ENCODE peak calls at places on chromosomes 3 and 15, in seven cellular contexts. L, N, K, I, M, J and E are unnamed samples.

GRCh38 chr3:122996038-122996580 is 31.5 kb downstream of the SEMA5B start:
- DNase-seq in J (no peak), M (no peak), I (no peak), N (no peak), K (peak), L (peak), E (no peak)

GRCh38 chr3:64082917-64083587 is 59.8 kb upstream of the PSMD6 start:
- DNase-seq in I (no peak), N (no peak), L (no peak), K (no peak), J (no peak), M (no peak), E (no peak)

GRCh38 chr3:171349392-171349791 is 110.8 kb downstream of the TNIK start:
- DNase-seq in L (no peak), I (no peak), N (no peak), K (no peak), J (no peak), M (no peak), E (no peak)

GRCh38 chr3:194586839-194587238 is 46.4 kb downstream of the TMEM44 start:
- DNase-seq in J (no peak), M (peak), K (no peak), N (no peak), I (no peak), L (no peak), E (no peak)

GRCh38 chr3:190594171-190594570 is 80.3 kb downstream of the IL1RAP start:
- DNase-seq in J (no peak), I (no peak), L (no peak), K (no peak), N (no peak), M (no peak), E (no peak)

GRCh38 chr3:124636101-124636862 is 94.0 kb upstream of the UMPS start:
- DNase-seq in N (no peak), K (no peak), J (no peak), I (no peak), L (no peak), M (no peak), E (no peak)

GRCh38 chr3:632571-633170 is 436.1 kb downstream of the CHL1 start:
- DNase-seq in M (peak), J (peak), L (no peak), K (no peak), I (no peak), N (peak), E (peak)

GRCh38 chr3:131922356-131922755 is 112.5 kb downstream of the CPNE4 start:
- DNase-seq in K (no peak), M (no peak), N (no peak), L (no peak), I (no peak), J (no peak), E (no peak)

GRCh38 chr3:141397996-141398395 is 29.7 kb downstream of the ZBTB38 start:
- DNase-seq in L (no peak), I (no peak), J (no peak), N (no peak), M (no peak), K (no peak), E (no peak)

GRCh38 chr3:126473292-126474168 is 2.2 kb downstream of the ZXDC start:
- DNase-seq in J (no peak), L (no peak), K (no peak), I (no peak), M (no peak), N (peak), E (no peak)

GRCh38 chr3:128970741-128971048 is 23.2 kb downstream of the CFAP92 start:
- DNase-seq in I (no peak), L (no peak), J (no peak), K (no peak), N (no peak), M (no peak), E (no peak)

GRCh38 chr3:170128259-170128976 is 53.1 kb downstream of the PHC3 start:
- DNase-seq in L (no peak), I (no peak), K (no peak), J (peak), N (peak), M (no peak), E (no peak)

GRCh38 chr3:21154911-21155310 is 596.1 kb downstream of the ZNF385D start:
- DNase-seq in J (no peak), N (no peak), L (no peak), I (no peak), M (no peak), K (no peak), E (no peak)

GRCh38 chr3:42652611-42653302 is 740 bp upstream of the ZBTB47 start:
- DNase-seq in L (peak), I (no peak), M (peak), K (peak), N (peak), J (peak), E (no peak)

GRCh38 chr15:31304074-31304648 is 22.5 kb upstream of the KLF13 start:
- DNase-seq in J (no peak), I (no peak), L (no peak), K (no peak), M (no peak), N (no peak), E (no peak)

GRCh38 chr3:36707623-36708409 is 56.5 kb downstream of the DCLK3 start:
- DNase-seq in M (peak), L (no peak), N (peak), J (no peak), I (no peak), K (no peak), E (no peak)

GRCh38 chr3:169179193-169180122 is 484.1 kb downstream of the MECOM start:
- DNase-seq in N (no peak), J (peak), M (no peak), L (no peak), I (no peak), K (no peak), E (no peak)

GRCh38 chr3:187943677-187944390 is 198.6 kb upstream of the BCL6 start:
- DNase-seq in L (no peak), N (no peak), J (no peak), K (no peak), I (no peak), M (peak), E (no peak)

GRCh38 chr15:50906954-50907865 is 1.3 kb upstream of the AP4E1 start:
- DNase-seq in I (no peak), N (peak), L (no peak), M (no peak), J (peak), K (no peak), E (no peak)

GRCh38 chr3:98513136-98513535 is 9.6 kb downstream of the CLDND1 start:
- DNase-seq in L (no peak), I (peak), J (no peak), M (peak), K (no peak), N (no peak), E (no peak)

GRCh38 chr3:197580253-197580691 is 24.5 kb upstream of the BDH1 start:
- DNase-seq in L (no peak), K (no peak), N (no peak), M (no peak), J (no peak), I (no peak), E (no peak)

GRCh38 chr3:13161021-13161759 is 88.0 kb upstream of the IQSEC1 start:
- DNase-seq in I (no peak), L (no peak), M (no peak), J (no peak), K (peak), N (no peak), E (no peak)

GRCh38 chr3:148309390-148310035 is 388.2 kb upstream of the AGTR1 start:
- DNase-seq in I (no peak), L (no peak), N (peak), J (peak), K (peak), M (peak), E (no peak)
- TF ChIP-seq CTCF in I (peak), L (no peak), N (peak), J (no peak), K (peak), M (peak), E (peak)

GRCh38 chr15:59794229-59794886 is 105.2 kb upstream of the BNIP2 start:
- DNase-seq in K (no peak), J (no peak), L (no peak), I (no peak), M (no peak), N (no peak), E (no peak)

GRCh38 chr15:59792359-59792758 is 103.2 kb upstream of the BNIP2 start:
- DNase-seq in I (no peak), K (no peak), L (no peak), M (no peak), N (no peak), J (no peak), E (no peak)

GRCh38 chr15:59791079-59791478 is 102.0 kb upstream of the BNIP2 start:
- DNase-seq in L (no peak), M (no peak), I (no peak), N (no peak), K (no peak), J (no peak), E (no peak)

DNA sequence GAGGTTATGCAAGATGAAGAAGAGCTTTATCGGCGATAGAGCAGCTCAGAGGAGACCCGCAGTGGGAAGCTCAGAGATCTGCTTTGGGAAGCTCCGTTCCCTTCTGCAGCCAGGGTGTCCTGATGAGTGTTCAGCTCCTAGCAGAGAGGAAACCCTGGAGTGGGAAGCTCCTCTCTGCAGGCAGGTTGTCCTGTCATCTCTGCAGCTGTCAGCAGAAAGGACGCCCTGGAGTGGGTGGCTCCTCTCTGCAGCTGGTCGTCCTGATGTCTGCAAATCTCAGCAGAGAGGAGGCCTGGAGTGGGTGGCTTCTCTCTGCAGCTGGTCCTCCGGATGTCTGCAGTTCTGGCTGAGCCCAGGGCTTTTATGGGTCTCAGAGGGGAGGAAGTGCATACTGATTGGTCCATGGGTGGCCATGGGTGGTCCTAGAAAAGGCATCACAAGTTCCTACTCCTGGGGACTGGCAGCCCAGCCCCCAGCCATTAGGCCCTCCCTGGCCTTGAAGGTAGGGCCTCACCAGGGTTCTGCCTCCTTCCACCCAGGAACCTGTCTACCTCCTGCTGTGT is 102.6 kb upstream of the BNIP2 start:
- DNase-seq in J (no peak), I (no peak), M (no peak), N (peak), L (no peak), K (no peak), E (no peak)
- H3K4me3 ChIP-seq in J (no peak), I (no peak), M (no peak), N (no peak), L (no peak), K (no peak), E (no peak)

GRCh38 chr3:69761896-69762789 is 22.9 kb downstream of the MITF start:
- DNase-seq in K (no peak), L (no peak), J (no peak), M (peak), N (peak), I (no peak), E (peak)
- TF ChIP-seq CTCF in K (no peak), L (no peak), J (no peak), M (no peak), N (no peak), I (no peak), E (no peak)

GRCh38 chr15:77505556-77505955 is 84.9 kb downstream of the HMG20A start:
- DNase-seq in J (no peak), N (no peak), K (no peak), M (no peak), L (no peak), I (no peak), E (no peak)

GRCh38 chr15:77506311-77507150 is 85.8 kb downstream of the HMG20A start:
- DNase-seq in I (peak), M (peak), J (peak), L (peak), K (peak), N (no peak), E (no peak)

GRCh38 chr15:77507911-77508310 is 87.2 kb downstream of the HMG20A start:
- DNase-seq in L (peak), N (no peak), J (no peak), I (peak), M (peak), K (peak), E (no peak)

GRCh38 chr15:77508541-77509505 is 88.1 kb downstream of the HMG20A start:
- DNase-seq in J (no peak), K (peak), L (peak), N (no peak), M (peak), I (no peak), E (no peak)

GRCh38 chr15:77507151-77507847 is 86.6 kb downstream of the HMG20A start:
- DNase-seq in N (no peak), M (peak), L (peak), K (peak), I (no peak), J (peak), E (no peak)
- H3K4me3 ChIP-seq in N (no peak), M (peak), L (no peak), K (no peak), I (no peak), J (no peak), E (no peak)

DNA sequence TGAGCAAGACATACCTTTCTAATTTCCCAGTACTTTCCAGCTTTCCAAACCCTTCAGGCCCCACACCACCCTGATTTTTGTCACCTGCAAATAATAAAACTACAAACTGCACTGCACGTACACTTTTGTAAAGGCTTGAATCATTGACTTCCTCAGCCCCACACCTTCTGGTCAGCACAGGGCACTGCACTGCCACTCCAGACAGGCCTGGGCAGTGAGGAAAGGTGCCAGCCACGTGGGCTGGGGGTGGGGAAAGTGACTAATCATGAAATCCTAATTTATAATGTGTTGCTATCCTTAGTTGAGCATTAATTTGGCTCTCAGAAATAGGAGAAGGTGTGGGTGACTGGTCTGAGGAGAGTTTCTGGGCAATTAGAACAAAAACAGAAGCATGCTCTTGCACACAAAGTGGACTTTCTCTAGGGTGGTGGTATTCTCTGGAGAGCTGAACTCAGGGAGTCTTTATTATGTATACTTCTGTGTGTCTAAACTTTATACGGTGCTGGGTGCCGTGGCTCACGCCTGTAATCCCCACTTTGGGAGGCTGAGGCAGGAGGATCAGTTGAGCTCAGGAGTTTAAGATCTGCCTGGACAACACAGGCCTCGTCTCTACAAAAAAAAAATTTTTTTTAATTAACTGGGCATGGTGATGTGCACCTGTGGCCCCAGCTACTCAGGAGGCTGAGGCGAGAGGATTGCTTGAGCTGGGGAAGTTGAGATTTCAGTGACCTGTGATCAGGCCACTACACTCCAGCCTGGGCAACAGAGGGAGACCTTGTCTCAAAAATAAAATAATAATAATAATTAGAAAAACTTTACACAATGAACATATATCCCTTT is 58.2 kb upstream of the FLNB start:
- DNase-seq in K (no peak), I (no peak), N (no peak), M (no peak), L (peak), J (no peak), E (no peak)
- TF ChIP-seq CTCF in K (peak), I (peak), N (no peak), M (peak), L (no peak), J (peak), E (peak)

GRCh38 chr15:64905119-64905831 is 6.4 kb upstream of the ANKDD1A start:
- DNase-seq in J (peak), I (peak), M (peak), N (peak), L (peak), K (peak), E (no peak)
- H3K4me3 ChIP-seq in J (peak), I (no peak), M (peak), N (peak), L (peak), K (peak), E (peak)

DNA sequence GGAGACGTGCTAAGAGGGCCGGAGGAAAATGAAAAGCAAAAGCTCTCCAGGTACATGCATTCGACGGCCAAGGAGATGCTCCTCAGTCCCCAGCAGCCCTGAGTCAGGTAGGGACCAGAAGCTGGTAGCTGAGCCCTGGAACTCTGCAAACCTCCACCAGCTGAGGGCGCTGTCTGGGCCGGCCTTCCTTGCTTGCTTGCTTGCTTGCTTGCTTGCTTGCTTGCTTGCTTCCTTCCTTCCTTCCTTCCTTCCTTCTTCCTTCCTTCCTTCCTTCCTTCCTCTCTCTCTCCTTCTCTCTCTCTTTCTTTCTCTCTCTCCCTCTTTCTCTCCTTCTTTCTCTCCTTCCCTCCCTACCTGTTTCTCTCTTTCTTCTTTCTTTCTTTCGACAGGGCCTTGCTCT is 94.6 kb upstream of the RASGRF1 start:
- DNase-seq in M (no peak), N (peak), K (no peak), I (no peak), L (no peak), J (no peak), E (no peak)
- TF ChIP-seq CTCF in M (peak), N (peak), K (no peak), I (no peak), L (no peak), J (no peak), E (peak)

DNA sequence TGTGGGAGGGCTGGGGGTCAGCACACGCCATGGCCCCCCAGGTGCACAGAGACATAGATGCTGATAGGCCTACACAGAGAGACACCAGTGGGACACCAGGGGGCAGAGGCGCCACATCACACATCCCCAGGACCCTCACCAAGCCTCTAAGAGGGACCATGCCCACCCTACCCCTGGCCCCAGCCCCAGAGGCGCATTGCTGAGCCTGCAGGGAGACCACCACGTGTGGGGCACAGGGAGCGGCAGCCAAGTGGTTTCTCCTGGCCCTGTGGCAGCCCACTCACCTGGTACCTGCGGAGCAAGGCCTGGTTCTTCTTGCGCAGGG is 1.2 kb downstream of the CCDC9B start:
- DNase-seq in N (no peak), J (peak), I (no peak), K (no peak), L (peak), M (no peak), E (no peak)
- H3K4me3 ChIP-seq in N (no peak), J (peak), I (peak), K (peak), L (peak), M (peak), E (peak)

GRCh38 chr3:22349445-22349844 is 598.4 kb upstream of the ZNF385D start:
- DNase-seq in L (no peak), N (no peak), J (no peak), I (no peak), M (no peak), K (no peak), E (no peak)
- TF ChIP-seq CTCF in L (no peak), N (no peak), J (no peak), I (no peak), M (no peak), K (no peak), E (no peak)

GRCh38 chr15:40871749-40872617 is 2.1 kb downstream of the RHOV start:
- DNase-seq in I (no peak), K (no peak), N (peak), J (peak), L (no peak), M (no peak), E (no peak)

GRCh38 chr15:40875996-40876740 is 2.1 kb upstream of the RHOV start:
- DNase-seq in M (no peak), J (no peak), N (no peak), I (no peak), L (no peak), K (no peak), E (no peak)

GRCh38 chr15:40870716-40871115 is 3.3 kb downstream of the RHOV start:
- DNase-seq in L (no peak), J (no peak), N (peak), M (no peak), I (no peak), K (no peak), E (no peak)

GRCh38 chr15:40873625-40874561 is at the start of gene RHOV:
- DNase-seq in L (peak), K (peak), J (peak), N (peak), M (peak), I (no peak), E (no peak)

GRCh38 chr15:40872791-40873526 is 1.1 kb downstream of the RHOV start:
- DNase-seq in M (no peak), I (no peak), L (no peak), K (no peak), J (no peak), N (no peak), E (no peak)
- H3K4me3 ChIP-seq in M (no peak), I (peak), L (no peak), K (no peak), J (peak), N (peak), E (peak)